ENCODE peak calls at places on chromosomes 1 and 21, in nine cellular contexts. D is IMR-90; I is PC-3; H is CD8-positive, alpha-beta T cell; C is uterus; G is OCI-LY7; K is cardiac muscle cell; P is sigmoid colon; S is GM23338. T is an unnamed sample.
A peak's percentile ranks its signal among the peaks of the same experiment; 100 is the strongest.

GRCh38 chr1:60937720-60938119 is 144.6 kb upstream of the NFIA start:
- DNase-seq in G (no peak), C (no peak), P (no peak), K (no peak), D (no peak), S (no peak), H (no peak), I (no peak), T (no peak)

GRCh38 chr1:227894831-227895451 is 52.8 kb downstream of the WNT9A start:
- DNase-seq in I (no peak), H (no peak), D (no peak), P (no peak), C (peak; percentile 9), K (no peak), S (no peak), G (no peak), T (peak; percentile 65)

GRCh38 chr1:18931731-18932130 is 24.7 kb downstream of the IFFO2 start:
- DNase-seq in D (no peak), G (no peak), K (no peak), P (no peak), S (no peak), I (no peak), C (no peak), H (no peak), T (no peak)

GRCh38 chr1:246004281-246004680 is 502.8 kb downstream of the SMYD3 start:
- DNase-seq in D (no peak), G (no peak), P (no peak), H (no peak), S (no peak), K (no peak), C (no peak), I (no peak), T (no peak)

GRCh38 chr1:27940297-27940696 is 5.5 kb downstream of the SMPDL3B start:
- DNase-seq in G (peak; percentile 78), P (no peak), I (peak; percentile 42), C (no peak), S (peak; percentile 85), H (peak; percentile 67), D (no peak), K (no peak), T (no peak)

GRCh38 chr1:78420185-78420584 is 70.6 kb upstream of the PTGFR start:
- DNase-seq in H (no peak), P (no peak), I (no peak), K (no peak), D (peak; percentile 27), G (no peak), S (no peak), C (no peak), T (no peak)

GRCh38 chr1:8182034-8182761 is 135.7 kb upstream of the SLC45A1 start:
- DNase-seq in C (no peak), P (no peak), I (peak; percentile 98), K (peak; percentile 92), S (no peak), H (no peak), D (peak; percentile 50), G (no peak), T (no peak)

GRCh38 chr1:70720133-70720920 is 309.3 kb downstream of the CTH start:
- DNase-seq in K (no peak), P (no peak), H (no peak), I (no peak), D (no peak), S (no peak), C (no peak), G (no peak), T (no peak)

GRCh38 chr1:31376374-31377134 is 3.7 kb upstream of the FABP3 start:
- DNase-seq in C (no peak), S (peak; percentile 73), D (peak; percentile 98), G (no peak), K (peak; percentile 84), P (peak; percentile 53), I (peak; percentile 41), H (no peak), T (peak; percentile 49)

GRCh38 chr1:246291141-246291540 is 215.9 kb downstream of the SMYD3 start:
- DNase-seq in K (no peak), G (no peak), S (no peak), I (no peak), C (no peak), D (no peak), P (no peak), H (no peak), T (no peak)

GRCh38 chr1:212952596-212952995 is 2.3 kb downstream of the VASH2 start:
- DNase-seq in H (no peak), S (no peak), C (no peak), D (no peak), I (no peak), P (no peak), G (no peak), K (no peak), T (no peak)

GRCh38 chr1:219273088-219273686 is 99.5 kb downstream of the LYPLAL1 start:
- DNase-seq in S (no peak), G (no peak), H (no peak), K (no peak), P (no peak), I (no peak), C (no peak), D (no peak), T (no peak)

GRCh38 chr1:39509360-39510009 is 18.0 kb downstream of the BMP8A start:
- DNase-seq in S (peak; percentile 28), D (peak; percentile 38), P (peak; percentile 86), I (no peak), K (peak; percentile 82), H (no peak), G (peak; percentile 71), C (peak; percentile 61), T (no peak)

GRCh38 chr1:43764581-43764980 is 57.2 kb downstream of the ST3GAL3 start:
- DNase-seq in I (no peak), P (no peak), K (no peak), H (no peak), D (no peak), G (no peak), S (peak; percentile 28), C (no peak), T (no peak)

GRCh38 chr21:25515484-25516405 is 91.5 kb downstream of the MRPL39 start:
- DNase-seq in D (peak; percentile 71), I (peak; percentile 11), S (peak; percentile 21), P (no peak), C (no peak), G (no peak), K (no peak), H (no peak), T (no peak)

DNA sequence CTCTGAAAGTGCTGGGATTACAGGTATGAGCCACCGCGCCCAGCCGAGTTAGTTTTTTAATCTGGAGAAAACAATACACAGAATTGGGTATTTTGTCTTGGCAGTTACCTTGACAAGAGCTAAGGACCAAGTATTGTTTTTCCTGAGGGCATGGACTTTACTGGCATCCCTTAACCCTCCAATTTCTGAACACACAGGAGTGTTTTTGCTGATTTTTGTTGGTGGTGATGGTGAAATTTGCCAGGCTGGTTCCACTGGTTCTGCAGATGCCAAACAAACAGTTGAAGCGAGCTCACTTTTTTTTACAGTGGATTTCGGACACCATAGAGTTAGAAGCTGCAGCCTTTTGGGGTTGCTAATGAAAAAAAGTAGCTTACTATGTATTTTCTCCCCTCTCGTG is 37.2 kb upstream of the SH3D21 start:
- DNase-seq in D (no peak), S (no peak), I (no peak), P (no peak), H (no peak), C (no peak), G (no peak), K (no peak), T (no peak)
- H3K27ac ChIP-seq in D (no peak overlapping the region), S (peak overlapping the region; percentile 39), I (no peak overlapping the region), P (no peak overlapping the region), H (no peak overlapping the region), C (no peak overlapping the region), G (no peak overlapping the region), K (no peak overlapping the region), T (no peak overlapping the region)

GRCh38 chr1:111192643-111193519 is 7.6 kb downstream of the DENND2D start:
- DNase-seq in K (peak; percentile 27), C (no peak), G (no peak), P (no peak), I (no peak), D (peak; percentile 21), H (no peak), S (no peak), T (no peak)
- H3K4me3 ChIP-seq in K (no peak overlapping the region), C (no peak overlapping the region), G (no peak overlapping the region), P (no peak overlapping the region), I (no peak overlapping the region), D (no peak overlapping the region), H (no peak overlapping the region), S (no peak overlapping the region), T (peak overlapping the region; percentile 8)

DNA sequence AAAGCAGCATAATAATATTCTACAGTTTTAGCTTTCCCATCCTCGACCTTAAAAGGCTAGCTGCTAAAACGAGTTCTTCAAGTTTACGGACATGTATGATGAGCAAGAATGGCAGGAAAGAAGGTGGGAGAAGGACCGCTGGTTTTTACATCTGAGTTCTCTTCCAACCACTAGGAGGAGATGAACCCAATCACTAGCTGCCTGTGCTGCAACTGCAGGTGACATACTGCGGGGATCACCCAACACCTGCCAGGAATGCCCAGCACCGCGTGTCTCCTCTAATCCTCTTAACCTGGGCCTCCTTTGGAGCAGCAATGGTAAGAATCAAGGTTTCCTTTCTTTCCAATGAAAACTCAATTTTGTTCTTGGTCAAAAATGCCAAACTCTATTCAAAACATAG is 23.5 kb downstream of the TOR3A start:
- DNase-seq in D (no peak), G (peak; percentile 40), C (no peak), S (peak; percentile 89), P (no peak), K (no peak), H (no peak), I (peak; percentile 63), T (no peak)
- TF ChIP-seq CTCF in D (peak; percentile 38), G (peak; percentile 73), C (no peak), S (peak; percentile 62), P (no peak), K (peak; percentile 27), H (no peak), I (peak; percentile 60), T (no peak)

GRCh38 chr1:1941868-1942752 is 23.0 kb upstream of the TMEM52 start:
- DNase-seq in I (no peak), K (no peak), S (no peak), H (no peak), P (no peak), D (no peak), C (no peak), G (no peak), T (no peak)
- H3K27ac ChIP-seq in I (no peak overlapping the region), K (no peak overlapping the region), S (no peak overlapping the region), H (no peak overlapping the region), P (no peak overlapping the region), D (no peak overlapping the region), C (no peak overlapping the region), G (no peak overlapping the region), T (no peak overlapping the region)

DNA sequence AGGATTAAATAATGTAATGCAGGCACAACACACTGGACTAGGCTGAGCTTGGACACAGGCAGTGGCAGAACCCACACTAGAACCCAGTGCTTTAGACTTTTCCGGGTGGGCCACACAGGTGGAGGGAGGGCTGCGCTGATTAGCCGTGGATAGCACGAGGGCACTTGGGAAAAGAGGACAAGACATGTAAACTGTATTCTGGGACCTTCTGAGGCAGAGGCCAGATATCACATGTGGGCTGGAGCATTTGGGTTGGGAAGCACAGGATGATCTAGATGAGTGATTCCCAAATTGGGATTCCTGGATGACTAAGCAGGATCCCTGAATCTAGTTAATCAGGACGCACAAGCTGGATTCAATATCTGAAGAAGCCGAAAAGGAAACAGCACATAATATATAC is 20.3 kb upstream of the A3GALT2 start:
- DNase-seq in P (no peak), K (no peak), D (no peak), G (no peak), H (no peak), C (no peak), S (no peak), I (peak; percentile 33), T (peak; percentile 73)
- H3K4me3 ChIP-seq in P (no peak overlapping the region), K (no peak overlapping the region), D (no peak overlapping the region), G (no peak overlapping the region), H (no peak overlapping the region), C (no peak overlapping the region), S (no peak overlapping the region), I (peak overlapping the region; percentile 36), T (peak overlapping the region; percentile 64)

T was measured in coronary artery.